ENCODE peak calls at places on chromosomes 11 and 22, in six cellular contexts. One of them, this sample, is unnamed.

GRCh38 chr22:49024775-49025440 is 802.8 kb downstream of the BRD1 start:
- DNase-seq in GM23338: no peak
- DNase-seq in sigmoid colon: peak; percentile 52
- DNase-seq in psoas muscle: peak; percentile 46
- DNase-seq in IMR-90: no peak
- DNase-seq in left ventricle myocardium inferior: no peak
- DNase-seq in this sample: no peak

GRCh38 chr11:122150484-122151124 is 34.6 kb upstream of the BLID start:
- DNase-seq in GM23338: no peak
- DNase-seq in sigmoid colon: no peak
- DNase-seq in psoas muscle: no peak
- DNase-seq in IMR-90: no peak
- DNase-seq in left ventricle myocardium inferior: no peak
- DNase-seq in this sample: no peak

GRCh38 chr11:95739526-95739925 is 50.1 kb downstream of the FAM76B start:
- DNase-seq in GM23338: no peak
- DNase-seq in sigmoid colon: no peak
- DNase-seq in psoas muscle: no peak
- DNase-seq in IMR-90: no peak
- DNase-seq in left ventricle myocardium inferior: no peak
- DNase-seq in this sample: no peak

GRCh38 chr11:70482529-70482917 is 84.2 kb downstream of the CTTN start:
- DNase-seq in GM23338: no peak
- DNase-seq in sigmoid colon: no peak
- DNase-seq in psoas muscle: peak; percentile 78
- DNase-seq in IMR-90: peak; percentile 11
- DNase-seq in left ventricle myocardium inferior: peak; percentile 61
- DNase-seq in this sample: peak; percentile 55

GRCh38 chr11:127998421-127998820 is 588.9 kb downstream of the ETS1 start:
- DNase-seq in GM23338: no peak
- DNase-seq in sigmoid colon: no peak
- DNase-seq in psoas muscle: no peak
- DNase-seq in IMR-90: peak; percentile 45
- DNase-seq in left ventricle myocardium inferior: no peak
- DNase-seq in this sample: no peak

GRCh38 chr22:19368876-19369275 is 62.7 kb downstream of the HIRA start:
- DNase-seq in GM23338: no peak
- DNase-seq in sigmoid colon: peak; percentile 41
- DNase-seq in psoas muscle: no peak
- DNase-seq in IMR-90: no peak
- DNase-seq in left ventricle myocardium inferior: no peak
- DNase-seq in this sample: no peak

GRCh38 chr11:117333921-117334320 is 6.3 kb downstream of the CEP164 start:
- DNase-seq in GM23338: no peak
- DNase-seq in sigmoid colon: no peak
- DNase-seq in psoas muscle: no peak
- DNase-seq in IMR-90: no peak
- DNase-seq in left ventricle myocardium inferior: no peak
- DNase-seq in this sample: no peak

GRCh38 chr11:4891996-4892640 is 10.4 kb downstream of the OR51T1 start:
- DNase-seq in GM23338: peak; percentile 16
- DNase-seq in sigmoid colon: no peak
- DNase-seq in psoas muscle: no peak
- DNase-seq in IMR-90: peak; percentile 93
- DNase-seq in left ventricle myocardium inferior: no peak
- DNase-seq in this sample: peak; percentile 91

GRCh38 chr11:114914231-114915005 is 236.1 kb downstream of the NXPE2 start:
- DNase-seq in GM23338: no peak
- DNase-seq in sigmoid colon: no peak
- DNase-seq in psoas muscle: no peak
- DNase-seq in IMR-90: no peak
- DNase-seq in left ventricle myocardium inferior: no peak
- DNase-seq in this sample: no peak

GRCh38 chr22:30485362-30485988 is 13.7 kb upstream of the SEC14L3 start:
- DNase-seq in GM23338: peak; percentile 79
- DNase-seq in sigmoid colon: peak; percentile 77
- DNase-seq in psoas muscle: peak; percentile 65
- DNase-seq in IMR-90: peak; percentile 33
- DNase-seq in left ventricle myocardium inferior: peak; percentile 56
- DNase-seq in this sample: peak; percentile 50

GRCh38 chr11:1327064-1327460 is 17.6 kb upstream of the TOLLIP start:
- DNase-seq in GM23338: no peak
- DNase-seq in sigmoid colon: peak; percentile 88
- DNase-seq in psoas muscle: no peak
- DNase-seq in IMR-90: peak; percentile 36
- DNase-seq in left ventricle myocardium inferior: no peak
- DNase-seq in this sample: no peak

GRCh38 chr11:62433553-62434301 is 14.9 kb downstream of the SCGB1A1 start:
- DNase-seq in GM23338: no peak
- DNase-seq in sigmoid colon: peak; percentile 85
- DNase-seq in psoas muscle: no peak
- DNase-seq in IMR-90: no peak
- DNase-seq in left ventricle myocardium inferior: no peak
- DNase-seq in this sample: peak; percentile 39

GRCh38 chr22:49967333-49968241 is 7.0 kb downstream of the PIM3 start:
- DNase-seq in GM23338: no peak
- DNase-seq in sigmoid colon: peak; percentile 83
- DNase-seq in psoas muscle: peak; percentile 93
- DNase-seq in IMR-90: no peak
- DNase-seq in left ventricle myocardium inferior: peak; percentile 49
- DNase-seq in this sample: no peak

GRCh38 chr11:61783717-61784505 is 8.5 kb downstream of the TMEM258 start:
- DNase-seq in GM23338: no peak
- DNase-seq in sigmoid colon: no peak
- DNase-seq in psoas muscle: peak; percentile 34
- DNase-seq in IMR-90: peak; percentile 71
- DNase-seq in left ventricle myocardium inferior: no peak
- DNase-seq in this sample: peak; percentile 95

GRCh38 chr11:123060265-123061000 is 1.5 kb downstream of the HSPA8 start:
- DNase-seq in GM23338: no peak
- DNase-seq in sigmoid colon: no peak
- DNase-seq in psoas muscle: no peak
- DNase-seq in IMR-90: no peak
- DNase-seq in left ventricle myocardium inferior: no peak
- DNase-seq in this sample: no peak

GRCh38 chr11:113332638-113333329 is 18.4 kb downstream of the TTC12 start:
- DNase-seq in GM23338: no peak
- DNase-seq in sigmoid colon: no peak
- DNase-seq in psoas muscle: no peak
- DNase-seq in IMR-90: no peak
- DNase-seq in left ventricle myocardium inferior: no peak
- DNase-seq in this sample: no peak

GRCh38 chr11:37282367-37282766 is 684.3 kb upstream of the RAG2 start:
- DNase-seq in GM23338: no peak
- DNase-seq in sigmoid colon: no peak
- DNase-seq in psoas muscle: no peak
- DNase-seq in IMR-90: no peak
- DNase-seq in left ventricle myocardium inferior: no peak
- DNase-seq in this sample: no peak

GRCh38 chr11:12893787-12894672 is 115.1 kb upstream of the RASSF10 start:
- DNase-seq in GM23338: peak; percentile 85
- DNase-seq in sigmoid colon: peak; percentile 82
- DNase-seq in psoas muscle: peak; percentile 76
- DNase-seq in IMR-90: peak; percentile 52
- DNase-seq in left ventricle myocardium inferior: peak; percentile 54
- DNase-seq in this sample: peak; percentile 79

GRCh38 chr11:34905666-34906065 is 10.5 kb downstream of the APIP start:
- DNase-seq in GM23338: no peak
- DNase-seq in sigmoid colon: no peak
- DNase-seq in psoas muscle: no peak
- DNase-seq in IMR-90: no peak
- DNase-seq in left ventricle myocardium inferior: no peak
- DNase-seq in this sample: no peak

GRCh38 chr11:65426839-65427690 is 4.5 kb downstream of the NEAT1 start:
- DNase-seq in GM23338: peak; percentile 54
- DNase-seq in sigmoid colon: peak; percentile 81
- DNase-seq in psoas muscle: peak; percentile 67
- DNase-seq in IMR-90: peak; percentile 77
- DNase-seq in left ventricle myocardium inferior: peak; percentile 16
- DNase-seq in this sample: peak; percentile 86

GRCh38 chr11:107928046-107928766 is at the start of gene RAB39A:
- DNase-seq in GM23338: peak; percentile 99
- DNase-seq in sigmoid colon: peak; percentile 86
- DNase-seq in psoas muscle: peak; percentile 89
- DNase-seq in IMR-90: peak; percentile 79
- DNase-seq in left ventricle myocardium inferior: peak; percentile 82
- DNase-seq in this sample: peak; percentile 95

GRCh38 chr22:19052941-19053551 is 69.2 kb downstream of the DGCR2 start:
- DNase-seq in GM23338: no peak
- DNase-seq in sigmoid colon: peak; percentile 19
- DNase-seq in psoas muscle: no peak
- DNase-seq in IMR-90: no peak
- DNase-seq in left ventricle myocardium inferior: no peak
- DNase-seq in this sample: no peak

GRCh38 chr22:19525116-19525660 is 978 bp upstream of the CLDN5 start:
- DNase-seq in GM23338: no peak
- DNase-seq in sigmoid colon: no peak
- DNase-seq in psoas muscle: no peak
- DNase-seq in IMR-90: no peak
- DNase-seq in left ventricle myocardium inferior: peak; percentile 33
- DNase-seq in this sample: no peak

GRCh38 chr11:32068134-32068533 is 22.7 kb upstream of the RCN1 start:
- DNase-seq in GM23338: no peak
- DNase-seq in sigmoid colon: no peak
- DNase-seq in psoas muscle: no peak
- DNase-seq in IMR-90: no peak
- DNase-seq in left ventricle myocardium inferior: no peak
- DNase-seq in this sample: peak; percentile 51

GRCh38 chr11:74397531-74398243 is 546 bp downstream of the PGM2L1 start:
- DNase-seq in GM23338: peak; percentile 76
- DNase-seq in sigmoid colon: no peak
- DNase-seq in psoas muscle: no peak
- DNase-seq in IMR-90: peak; percentile 30
- DNase-seq in left ventricle myocardium inferior: no peak
- DNase-seq in this sample: peak; percentile 43

GRCh38 chr22:30873086-30873650 is 95.4 kb downstream of the MORC2 start:
- DNase-seq in GM23338: no peak
- DNase-seq in sigmoid colon: no peak
- DNase-seq in psoas muscle: no peak
- DNase-seq in IMR-90: no peak
- DNase-seq in left ventricle myocardium inferior: no peak
- DNase-seq in this sample: no peak

GRCh38 chr11:126416542-126417090 is 61.1 kb downstream of the ST3GAL4 start:
- DNase-seq in GM23338: peak; percentile 91
- DNase-seq in sigmoid colon: peak; percentile 96
- DNase-seq in psoas muscle: peak; percentile 95
- DNase-seq in IMR-90: peak; percentile 68
- DNase-seq in left ventricle myocardium inferior: peak; percentile 91
- DNase-seq in this sample: peak; percentile 89

DNA sequence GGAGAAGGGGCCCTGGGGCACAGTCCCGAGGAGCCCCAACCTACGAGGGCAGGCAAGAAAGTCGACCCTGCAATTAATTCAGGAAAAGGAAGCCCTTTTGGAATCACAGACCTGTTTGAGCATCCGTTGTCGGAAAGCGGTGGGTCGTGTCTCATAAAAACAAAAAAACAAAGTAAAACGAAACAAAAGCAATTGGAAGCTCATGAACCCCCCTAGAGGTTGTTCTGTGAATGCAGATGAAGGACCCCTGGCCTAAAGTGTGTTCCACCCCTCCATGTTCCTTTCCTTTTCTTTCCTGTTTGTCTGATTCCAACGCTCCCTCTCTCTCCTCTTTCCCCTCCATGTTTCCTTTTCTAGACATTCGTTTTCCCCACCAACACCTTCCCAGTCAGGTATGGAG is 203.7 kb downstream of the GRIK4 start:
- DNase-seq in GM23338: peak; percentile 77
- DNase-seq in sigmoid colon: no peak
- DNase-seq in psoas muscle: no peak
- DNase-seq in IMR-90: no peak
- DNase-seq in left ventricle myocardium inferior: no peak
- DNase-seq in this sample: peak; percentile 34
- H3K4me3 ChIP-seq in GM23338: no peak overlapping the region
- H3K4me3 ChIP-seq in sigmoid colon: no peak overlapping the region
- H3K4me3 ChIP-seq in psoas muscle: no peak overlapping the region
- H3K4me3 ChIP-seq in IMR-90: no peak overlapping the region
- H3K4me3 ChIP-seq in left ventricle myocardium inferior: no peak overlapping the region
- H3K4me3 ChIP-seq in this sample: peak overlapping the region; percentile 36

DNA sequence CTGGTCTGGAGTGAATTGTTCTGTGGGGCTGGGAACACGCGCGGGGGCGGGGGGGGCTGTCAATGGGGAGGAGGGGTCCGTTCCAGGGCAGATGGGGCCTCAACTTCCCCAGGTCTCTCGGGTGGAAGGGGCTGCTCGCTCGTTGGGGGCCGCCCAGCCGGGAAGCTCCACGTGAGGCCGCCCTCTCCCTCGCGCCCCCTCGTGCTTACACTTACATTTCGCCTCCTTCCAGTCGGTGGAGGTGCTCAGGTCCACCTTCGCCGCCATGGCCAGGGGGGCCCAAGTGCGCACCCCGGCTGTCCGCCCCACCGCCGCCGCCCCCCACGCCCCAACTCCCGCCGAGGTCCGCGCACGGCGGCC is 451 bp downstream of the MACROD1 start:
- DNase-seq in GM23338: no peak
- DNase-seq in sigmoid colon: no peak
- DNase-seq in psoas muscle: no peak
- DNase-seq in IMR-90: no peak
- DNase-seq in left ventricle myocardium inferior: no peak
- DNase-seq in this sample: no peak
- TF ChIP-seq CTCF in GM23338: no peak
- TF ChIP-seq CTCF in sigmoid colon: no peak
- TF ChIP-seq CTCF in psoas muscle: no peak
- TF ChIP-seq CTCF in IMR-90: peak; percentile 13
- TF ChIP-seq CTCF in left ventricle myocardium inferior: no peak
- TF ChIP-seq CTCF in this sample: no peak

GRCh38 chr11:10109836-10110235 is 184.2 kb downstream of the SBF2 start:
- DNase-seq in GM23338: no peak
- DNase-seq in sigmoid colon: no peak
- DNase-seq in psoas muscle: no peak
- DNase-seq in IMR-90: peak; percentile 83
- DNase-seq in left ventricle myocardium inferior: no peak
- DNase-seq in this sample: peak; percentile 90

GRCh38 chr11:10107522-10107921 is 186.5 kb downstream of the SBF2 start:
- DNase-seq in GM23338: peak; percentile 7
- DNase-seq in sigmoid colon: no peak
- DNase-seq in psoas muscle: no peak
- DNase-seq in IMR-90: no peak
- DNase-seq in left ventricle myocardium inferior: no peak
- DNase-seq in this sample: no peak

GRCh38 chr11:10114593-10115404 is 179.2 kb downstream of the SBF2 start:
- DNase-seq in GM23338: no peak
- DNase-seq in sigmoid colon: no peak
- DNase-seq in psoas muscle: no peak
- DNase-seq in IMR-90: no peak
- DNase-seq in left ventricle myocardium inferior: no peak
- DNase-seq in this sample: no peak

GRCh38 chr11:10113852-10114251 is 180.2 kb downstream of the SBF2 start:
- DNase-seq in GM23338: no peak
- DNase-seq in sigmoid colon: no peak
- DNase-seq in psoas muscle: no peak
- DNase-seq in IMR-90: no peak
- DNase-seq in left ventricle myocardium inferior: no peak
- DNase-seq in this sample: no peak

GRCh38 chr11:10108901-10109665 is 184.9 kb downstream of the SBF2 start:
- DNase-seq in GM23338: peak; percentile 7
- DNase-seq in sigmoid colon: no peak
- DNase-seq in psoas muscle: no peak
- DNase-seq in IMR-90: peak; percentile 40
- DNase-seq in left ventricle myocardium inferior: no peak
- DNase-seq in this sample: peak; percentile 74
- H3K4me3 ChIP-seq in GM23338: no peak overlapping the region
- H3K4me3 ChIP-seq in sigmoid colon: no peak overlapping the region
- H3K4me3 ChIP-seq in psoas muscle: no peak overlapping the region
- H3K4me3 ChIP-seq in IMR-90: no peak overlapping the region
- H3K4me3 ChIP-seq in left ventricle myocardium inferior: no peak overlapping the region
- H3K4me3 ChIP-seq in this sample: no peak overlapping the region

GRCh38 chr11:44316388-44317240 is 6.7 kb upstream of the ALX4 start:
- DNase-seq in GM23338: peak; percentile 74
- DNase-seq in sigmoid colon: no peak
- DNase-seq in psoas muscle: no peak
- DNase-seq in IMR-90: no peak
- DNase-seq in left ventricle myocardium inferior: no peak
- DNase-seq in this sample: no peak
- TF ChIP-seq CTCF in GM23338: peak; percentile 0
- TF ChIP-seq CTCF in sigmoid colon: no peak
- TF ChIP-seq CTCF in psoas muscle: no peak
- TF ChIP-seq CTCF in IMR-90: no peak
- TF ChIP-seq CTCF in left ventricle myocardium inferior: no peak
- TF ChIP-seq CTCF in this sample: no peak

This sample was measured in choroid plexus epithelial cell.